ENCODE peak calls at places on chromosomes 3 and 15, in nine cellular contexts. N, H, Y, R, T, X, I, U and L are unnamed samples.

GRCh38 chr3:32391643-32392529 is at the start of gene CMTM7:
- DNase-seq in N (peak), H (peak), Y (peak), R (no peak), T (no peak), X (peak), I (no peak), U (peak), L (peak)

GRCh38 chr3:16179771-16180736 is 5.6 kb downstream of the GALNT15 start:
- DNase-seq in N (no peak), H (no peak), Y (no peak), R (no peak), T (no peak), X (no peak), I (no peak), U (no peak), L (no peak)

GRCh38 chr15:66115568-66116206 is 137.9 kb downstream of the MEGF11 start:
- DNase-seq in N (peak), H (no peak), Y (no peak), R (no peak), T (no peak), X (no peak), I (no peak), U (no peak), L (no peak)

GRCh38 chr3:94643400-94643799 is 580.5 kb downstream of the NSUN3 start:
- DNase-seq in N (no peak), H (no peak), Y (no peak), R (no peak), T (no peak), X (no peak), I (no peak), U (no peak), L (no peak)

GRCh38 chr3:13051581-13051980 is 21.6 kb downstream of the IQSEC1 start:
- DNase-seq in N (no peak), H (no peak), Y (no peak), R (no peak), T (no peak), X (no peak), I (no peak), U (no peak), L (no peak)

GRCh38 chr3:160296591-160296990 is 71.4 kb downstream of the C3orf80 start:
- DNase-seq in N (no peak), H (no peak), Y (no peak), R (no peak), T (no peak), X (peak), I (no peak), U (no peak), L (no peak)

GRCh38 chr15:51398676-51399075 is 57.2 kb downstream of the GLDN start:
- DNase-seq in N (no peak), H (no peak), Y (no peak), R (no peak), T (no peak), X (no peak), I (no peak), U (peak), L (no peak)

GRCh38 chr3:154872089-154872488 is 208.0 kb upstream of the MME start:
- DNase-seq in N (no peak), H (no peak), Y (no peak), R (no peak), T (peak), X (peak), I (no peak), U (no peak), L (no peak)

GRCh38 chr15:54345827-54346226 is 367.6 kb downstream of the UNC13C start:
- DNase-seq in N (no peak), H (no peak), Y (no peak), R (no peak), T (no peak), X (no peak), I (no peak), U (no peak), L (no peak)

GRCh38 chr3:7086417-7086816 is 225.5 kb downstream of the GRM7 start:
- DNase-seq in N (no peak), H (no peak), Y (no peak), R (no peak), T (no peak), X (no peak), I (no peak), U (no peak), L (no peak)

GRCh38 chr3:58630081-58630709 is 36.4 kb downstream of the FAM3D start:
- DNase-seq in N (peak), H (peak), Y (peak), R (peak), T (no peak), X (peak), I (peak), U (peak), L (peak)

GRCh38 chr3:172156309-172156998 is 117.1 kb downstream of the FNDC3B start:
- DNase-seq in N (no peak), H (no peak), Y (no peak), R (no peak), T (no peak), X (no peak), I (no peak), U (no peak), L (no peak)

GRCh38 chr15:47991376-47991775 is 129.4 kb upstream of the SLC24A5 start:
- DNase-seq in N (no peak), H (no peak), Y (no peak), R (no peak), T (peak), X (peak), I (no peak), U (no peak), L (no peak)

GRCh38 chr3:161305095-161305991 is 66.0 kb downstream of the SPTSSB start:
- DNase-seq in N (peak), H (no peak), Y (no peak), R (no peak), T (no peak), X (peak), I (no peak), U (no peak), L (peak)

GRCh38 chr15:62068071-62068786 is 1.5 kb downstream of the C2CD4A start:
- DNase-seq in N (peak), H (peak), Y (peak), R (peak), T (no peak), X (peak), I (no peak), U (peak), L (peak)

GRCh38 chr3:32448686-32449474 is 53.8 kb downstream of the CMTM6 start:
- DNase-seq in N (no peak), H (no peak), Y (no peak), R (no peak), T (no peak), X (no peak), I (no peak), U (no peak), L (no peak)

GRCh38 chr3:71581981-71582611 is 1.4 kb downstream of the FOXP1 start:
- DNase-seq in N (peak), H (peak), Y (peak), R (no peak), T (no peak), X (no peak), I (no peak), U (peak), L (peak)

GRCh38 chr3:77931272-77932009 is 891.5 kb downstream of the ROBO2 start:
- DNase-seq in N (no peak), H (no peak), Y (no peak), R (peak), T (peak), X (no peak), I (no peak), U (no peak), L (peak)

GRCh38 chr3:46918202-46918601 is 40.7 kb downstream of the PTH1R start:
- DNase-seq in N (no peak), H (no peak), Y (no peak), R (no peak), T (no peak), X (no peak), I (no peak), U (no peak), L (no peak)

GRCh38 chr3:170815340-170815739 is 54.7 kb downstream of the RPL22L1 start:
- DNase-seq in N (no peak), H (no peak), Y (no peak), R (peak), T (no peak), X (no peak), I (no peak), U (peak), L (peak)

GRCh38 chr3:22474706-22475470 is 723.9 kb upstream of the ZNF385D start:
- DNase-seq in N (peak), H (no peak), Y (no peak), R (no peak), T (peak), X (peak), I (no peak), U (no peak), L (no peak)

GRCh38 chr3:75272708-75273107 is 391.4 kb upstream of the FRG2C start:
- DNase-seq in N (no peak), H (no peak), Y (no peak), R (no peak), T (peak), X (no peak), I (peak), U (no peak), L (no peak)

GRCh38 chr15:80849308-80849707 is 70.1 kb downstream of the CEMIP start:
- DNase-seq in N (no peak), H (no peak), Y (no peak), R (no peak), T (peak), X (peak), I (peak), U (no peak), L (no peak)

GRCh38 chr3:196216081-196216564 is at the start of gene SLC51A:
- DNase-seq in N (no peak), H (no peak), Y (no peak), R (no peak), T (no peak), X (no peak), I (no peak), U (no peak), L (no peak)

GRCh38 chr3:187027531-187027936 is 97.2 kb downstream of the ST6GAL1 start:
- DNase-seq in N (peak), H (peak), Y (no peak), R (no peak), T (no peak), X (no peak), I (no peak), U (no peak), L (no peak)

GRCh38 chr3:53193466-53194217 is 32.6 kb downstream of the PRKCD start:
- DNase-seq in N (no peak), H (no peak), Y (no peak), R (no peak), T (no peak), X (no peak), I (no peak), U (no peak), L (no peak)

GRCh38 chr3:142940472-142940871 is 23.0 kb downstream of the PAQR9 start:
- DNase-seq in N (no peak), H (no peak), Y (no peak), R (no peak), T (no peak), X (no peak), I (no peak), U (no peak), L (no peak)